ENCODE peak calls at places on chromosomes 2 and 18, in four cellular contexts. I, M, P and V are unnamed samples.

GRCh38 chr18:9969247-9969646 is 55.4 kb downstream of the VAPA start:
- DNase-seq in P (no peak), M (no peak), I (no peak), V (no peak)

GRCh38 chr18:37339701-37340215 is 225.8 kb downstream of the CELF4 start:
- DNase-seq in M (no peak), P (no peak), I (no peak), V (no peak)

GRCh38 chr2:47232738-47233415 is 77.8 kb upstream of the STPG4 start:
- DNase-seq in M (no peak), I (no peak), P (peak; percentile 81), V (no peak)

GRCh38 chr18:74069178-74070050 is 78.2 kb downstream of the FBXO15 start:
- DNase-seq in P (no peak), M (no peak), I (no peak), V (no peak)

GRCh38 chr2:40436093-40436475 is 15.8 kb downstream of the SLC8A1 start:
- DNase-seq in I (no peak), P (no peak), M (no peak), V (no peak)

GRCh38 chr2:161946489-161947107 is 127.4 kb downstream of the DPP4 start:
- DNase-seq in M (no peak), I (no peak), P (peak; percentile 18), V (no peak)

GRCh38 chr2:158045362-158045761 is 56.3 kb upstream of the UPP2 start:
- DNase-seq in M (no peak), P (peak; percentile 68), I (no peak), V (peak; percentile 42)

GRCh38 chr2:54479422-54479821 is 23.3 kb downstream of the SPTBN1 start:
- DNase-seq in I (no peak), P (no peak), M (no peak), V (no peak)

GRCh38 chr2:161842751-161843433 is 218.7 kb downstream of the SLC4A10 start:
- DNase-seq in P (no peak), M (no peak), I (no peak), V (no peak)

GRCh38 chr2:121694398-121695178 is 42.1 kb downstream of the NIFK start:
- DNase-seq in M (no peak), P (no peak), I (no peak), V (no peak)

GRCh38 chr2:121689356-121689755 is 40.1 kb upstream of the CLASP1 start:
- DNase-seq in I (peak; percentile 52), P (peak; percentile 69), M (no peak), V (no peak)

GRCh38 chr2:121686218-121686617 is 37.0 kb upstream of the CLASP1 start:
- DNase-seq in M (no peak), P (no peak), I (no peak), V (peak; percentile 46)

GRCh38 chr2:121688820-121689219 is 39.6 kb upstream of the CLASP1 start:
- DNase-seq in M (no peak), P (no peak), I (no peak), V (no peak)

GRCh38 chr2:121690095-121690494 is 40.8 kb upstream of the CLASP1 start:
- DNase-seq in M (no peak), I (peak; percentile 36), P (no peak), V (no peak)
- TF ChIP-seq TCF7 in M (no peak), I (no peak), P (no peak), V (no peak)

GRCh38 chr2:198100323-198100722 is 295.9 kb downstream of the PLCL1 start:
- DNase-seq in P (no peak), M (no peak), I (peak; percentile 6), V (no peak)
- TF ChIP-seq CREM in P (no peak), M (no peak), I (no peak), V (no peak)

GRCh38 chr2:152488075-152488474 is 153.1 kb downstream of the FMNL2 start:
- DNase-seq in P (no peak), M (no peak), I (no peak), V (no peak)

GRCh38 chr2:152486737-152487063 is 151.7 kb downstream of the FMNL2 start:
- DNase-seq in I (no peak), P (no peak), M (no peak), V (no peak)

GRCh38 chr2:152489364-152489763 is 154.4 kb downstream of the FMNL2 start:
- DNase-seq in P (no peak), I (no peak), M (no peak), V (no peak)

GRCh38 chr2:152483276-152483996 is 148.5 kb downstream of the FMNL2 start:
- DNase-seq in I (no peak), M (no peak), P (no peak), V (no peak)

GRCh38 chr2:152486048-152486736 is 151.2 kb downstream of the FMNL2 start:
- DNase-seq in P (peak; percentile 99), I (no peak), M (no peak), V (no peak)
- TF ChIP-seq TCF7 in P (peak; percentile 83), I (no peak), M (no peak), V (no peak)

GRCh38 chr2:60446413-60447358 is 106.8 kb downstream of the BCL11A start:
- DNase-seq in I (no peak), M (peak; percentile 86), P (no peak), V (no peak)
- TF ChIP-seq CREM in I (no peak), M (peak; percentile 23), P (no peak), V (no peak)